ENCODE peak calls at places on chromosome 1, in eight cellular contexts. P is Panc1, L is breast epithelium, B is fibroblast of the aortic adventitia, I is lower leg skin, C is suprapubic skin, T is neural crest cell, S is OCI-LY7. H is an unnamed sample.

GRCh38 chr1:166763318-166763717 is 76.0 kb upstream of the POGK start:
- DNase-seq in P (no peak), L (no peak), B (no peak), I (no peak), C (no peak), T (no peak), S (no peak), H (no peak)

GRCh38 chr1:64423526-64423925 is 46.4 kb upstream of the CACHD1 start:
- DNase-seq in P (no peak), L (no peak), B (no peak), I (no peak), C (no peak), T (no peak), S (no peak), H (no peak)

GRCh38 chr1:71027991-71028390 is 19.6 kb downstream of the PTGER3 start:
- DNase-seq in P (no peak), L (no peak), B (no peak), I (no peak), C (no peak), T (no peak), S (no peak), H (no peak)

GRCh38 chr1:154400381-154400801 is 4.8 kb upstream of the IL6R start:
- DNase-seq in P (no peak), L (no peak), B (no peak), I (peak; percentile 23), C (no peak), T (no peak), S (no peak), H (no peak)

GRCh38 chr1:107750364-107750959 is 214.5 kb downstream of the VAV3 start:
- DNase-seq in P (peak; percentile 22), L (no peak), B (peak; percentile 66), I (peak; percentile 84), C (no peak), T (peak; percentile 70), S (peak; percentile 78), H (peak; percentile 77)

GRCh38 chr1:109653286-109653685 is 2.6 kb upstream of the GSTM4 start:
- DNase-seq in P (no peak), L (no peak), B (no peak), I (no peak), C (no peak), T (no peak), S (no peak), H (no peak)

GRCh38 chr1:101291562-101292035 is 54.8 kb downstream of the S1PR1 start:
- DNase-seq in P (no peak), L (no peak), B (peak; percentile 64), I (no peak), C (no peak), T (no peak), S (no peak), H (no peak)

GRCh38 chr1:24966724-24967346 is 36.8 kb upstream of the RUNX3 start:
- DNase-seq in P (no peak), L (no peak), B (peak; percentile 56), I (no peak), C (no peak), T (no peak), S (no peak), H (no peak)

GRCh38 chr1:187228790-187229189 is 400.0 kb downstream of the PLA2G4A start:
- DNase-seq in P (no peak), L (no peak), B (no peak), I (no peak), C (no peak), T (no peak), S (no peak), H (no peak)

GRCh38 chr1:58390051-58390450 is 156.5 kb downstream of the OMA1 start:
- DNase-seq in P (no peak), L (no peak), B (no peak), I (no peak), C (no peak), T (no peak), S (no peak), H (peak; percentile 62)

GRCh38 chr1:245465666-245466065 is 310.9 kb downstream of the KIF26B start:
- DNase-seq in P (no peak), L (no peak), B (no peak), I (no peak), C (no peak), T (no peak), S (no peak), H (peak; percentile 39)

GRCh38 chr1:156680056-156680455 is 2.8 kb upstream of the NES start:
- DNase-seq in P (no peak), L (no peak), B (no peak), I (no peak), C (no peak), T (no peak), S (no peak), H (no peak)

GRCh38 chr1:21232044-21232443 is 55.3 kb upstream of the EIF4G3 start:
- DNase-seq in P (no peak), L (no peak), B (peak; percentile 82), I (no peak), C (no peak), T (peak; percentile 51), S (peak; percentile 45), H (peak; percentile 42)

GRCh38 chr1:32651461-32652073 is 559 bp downstream of the RBBP4 start:
- DNase-seq in P (peak; percentile 4), L (peak; percentile 54), B (no peak), I (no peak), C (no peak), T (no peak), S (peak; percentile 69), H (peak; percentile 67)

GRCh38 chr1:44829506-44830384 is 13.3 kb downstream of the PTCH2 start:
- DNase-seq in P (no peak), L (no peak), B (no peak), I (no peak), C (no peak), T (no peak), S (no peak), H (no peak)

GRCh38 chr1:160665330-160666078 is 18.7 kb upstream of the SLAMF1 start:
- DNase-seq in P (no peak), L (no peak), B (no peak), I (no peak), C (no peak), T (no peak), S (peak; percentile 25), H (no peak)

GRCh38 chr1:174883361-174883760 is 116.4 kb upstream of the CACYBP start:
- DNase-seq in P (no peak), L (no peak), B (peak; percentile 30), I (no peak), C (no peak), T (no peak), S (no peak), H (no peak)

GRCh38 chr1:201970334-201971159 is 11.9 kb upstream of the RNPEP start:
- DNase-seq in P (no peak), L (no peak), B (no peak), I (no peak), C (no peak), T (no peak), S (no peak), H (no peak)

GRCh38 chr1:93617670-93618488 is 63.8 kb downstream of the BCAR3 start:
- DNase-seq in P (no peak), L (no peak), B (no peak), I (no peak), C (no peak), T (no peak), S (no peak), H (peak; percentile 48)

GRCh38 chr1:34781844-34782391 is 904 bp downstream of the GJB3 start:
- DNase-seq in P (no peak), L (no peak), B (no peak), I (peak; percentile 86), C (peak; percentile 59), T (no peak), S (no peak), H (no peak)
- TF ChIP-seq CTCF in P (no peak), L (no peak), B (no peak), I (no peak), C (no peak), T (no peak), S (no peak), H (no peak)

GRCh38 chr1:212920895-212921294 is 29.4 kb upstream of the VASH2 start:
- DNase-seq in P (no peak), L (no peak), B (no peak), I (no peak), C (no peak), T (no peak), S (peak; percentile 38), H (no peak)
- TF ChIP-seq CTCF in P (peak; percentile 58), L (no peak), B (peak; percentile 32), I (no peak), C (no peak), T (no peak), S (peak; percentile 69), H (peak; percentile 26)

DNA sequence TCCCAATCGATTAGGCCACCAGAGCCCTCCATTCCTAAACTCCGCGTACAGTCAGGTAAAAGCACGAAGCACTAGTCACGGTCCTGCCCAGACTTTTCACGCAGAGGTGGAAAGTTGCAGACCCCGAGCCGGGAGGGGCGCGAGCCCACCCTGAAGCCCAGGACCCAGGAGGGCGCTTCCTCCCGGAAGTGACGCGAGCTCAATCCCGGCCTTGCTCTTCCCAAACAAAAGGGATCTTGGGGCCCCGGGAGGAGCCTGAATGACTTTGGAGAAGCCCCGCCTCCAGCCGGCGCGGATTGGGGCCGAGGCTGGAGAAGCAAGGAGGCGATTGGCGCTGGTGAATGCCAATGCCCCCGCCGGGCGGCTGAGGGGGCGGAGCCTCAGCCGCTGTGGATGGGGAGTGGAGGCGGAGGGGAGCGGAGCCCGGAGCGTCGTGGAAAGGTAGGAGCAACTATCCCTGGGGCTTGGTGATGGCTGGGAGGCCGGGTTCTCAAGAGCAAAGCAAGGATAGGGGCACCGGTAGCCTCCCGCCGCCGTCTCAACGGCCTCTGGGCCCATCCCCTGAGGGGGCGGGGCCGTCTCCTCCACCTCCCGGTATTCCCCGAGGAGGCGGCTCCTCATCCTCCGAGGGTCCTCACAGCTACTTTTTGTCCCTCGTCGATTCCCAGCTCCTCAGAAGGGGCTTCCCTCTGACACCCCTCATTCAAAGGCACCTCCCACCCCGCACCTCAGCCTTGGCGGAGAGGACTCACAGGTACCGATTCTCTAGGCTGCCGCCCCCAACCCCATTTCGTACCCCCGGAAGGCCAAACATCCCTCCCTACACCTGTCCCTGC is at the start of gene CTTNBP2NL:
- DNase-seq in P (peak; percentile 61), L (peak; percentile 96), B (peak; percentile 93), I (peak; percentile 99), C (peak; percentile 98), T (peak; percentile 89), S (peak; percentile 85), H (peak; percentile 99)
- TF ChIP-seq CTCF in P (no peak), L (no peak), B (no peak), I (no peak), C (no peak), T (no peak), S (no peak), H (no peak)

DNA sequence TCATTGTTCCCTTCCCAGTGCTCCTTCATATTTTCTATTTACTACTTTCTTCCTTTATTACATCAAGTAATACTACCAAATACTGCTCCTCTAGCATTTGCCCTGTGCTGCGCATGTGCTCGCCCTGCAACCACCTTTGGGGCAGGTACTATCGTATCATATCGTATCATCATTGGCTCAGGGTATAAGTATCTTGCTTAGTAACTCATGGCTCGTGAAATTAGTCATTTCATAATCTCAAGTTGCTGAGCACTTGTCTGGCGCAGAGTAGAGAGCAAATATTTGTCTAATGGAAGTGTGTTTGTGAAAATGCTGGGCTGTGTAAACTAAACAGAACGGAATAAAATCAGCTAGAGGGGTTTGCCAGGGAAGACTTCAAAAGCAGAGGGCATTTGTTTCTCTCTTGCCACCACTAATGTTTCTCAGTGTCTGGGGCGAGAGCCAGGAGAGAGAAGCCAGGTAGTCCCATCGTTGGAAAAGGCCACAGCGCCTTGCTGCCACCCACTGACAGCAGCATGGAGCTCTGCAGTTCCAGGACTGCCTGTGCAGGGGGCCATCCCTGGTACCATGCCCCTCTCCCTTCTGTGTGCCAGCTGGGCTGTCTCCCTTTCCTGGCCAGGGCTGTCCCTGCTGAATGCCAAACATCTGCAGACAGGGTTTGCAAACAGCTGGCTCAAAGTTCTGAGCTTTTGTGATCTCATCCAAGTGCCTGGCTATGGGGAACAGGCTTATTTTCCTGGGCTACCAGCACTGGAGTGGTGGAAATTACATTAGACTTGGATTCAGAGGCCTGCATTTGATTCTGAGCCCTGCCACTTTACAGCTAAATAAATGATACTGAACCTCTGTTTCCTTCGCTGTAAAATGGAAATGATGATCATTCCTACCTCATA is 19.9 kb upstream of the CPT2 start:
- DNase-seq in P (no peak), L (no peak), B (peak; percentile 74), I (no peak), C (no peak), T (no peak), S (no peak), H (peak; percentile 29)
- TF ChIP-seq CTCF in P (peak; percentile 82), L (no peak), B (peak; percentile 41), I (no peak), C (no peak), T (no peak), S (no peak), H (no peak)

H was measured in glutamatergic neuron.